ENCODE peak calls at places on chromosomes 12 and 14, in nine cellular contexts. One of them, this sample, is unnamed.

GRCh38 chr12:124992874-124993567 is 424 bp upstream of the BRI3BP start:
- DNase-seq in CD8-positive, alpha-beta T cell: peak; percentile 81
- DNase-seq in tibial nerve: no peak
- DNase-seq in fibroblast of lung: peak; percentile 49
- DNase-seq in upper lobe of right lung: no peak
- DNase-seq in IMR-90: peak; percentile 24
- DNase-seq in A549: peak; percentile 97
- DNase-seq in heart left ventricle: no peak
- DNase-seq in tibial artery: no peak
- DNase-seq in this sample: peak; percentile 80

GRCh38 chr14:36941783-36942521 is 230.5 kb downstream of the SLC25A21 start:
- DNase-seq in IMR-90: peak; percentile 64
- DNase-seq in A549: peak; percentile 75
- DNase-seq in tibial artery: peak; percentile 59
- DNase-seq in heart left ventricle: peak; percentile 48
- DNase-seq in fibroblast of lung: peak; percentile 56
- DNase-seq in upper lobe of right lung: peak; percentile 84
- DNase-seq in tibial nerve: peak; percentile 86
- DNase-seq in CD8-positive, alpha-beta T cell: peak; percentile 48
- DNase-seq in this sample: peak; percentile 77

GRCh38 chr12:51751657-51752056 is 96.9 kb downstream of the FIGNL2 start:
- DNase-seq in tibial artery: peak; percentile 49
- DNase-seq in tibial nerve: peak; percentile 62
- DNase-seq in heart left ventricle: no peak
- DNase-seq in CD8-positive, alpha-beta T cell: no peak
- DNase-seq in fibroblast of lung: no peak
- DNase-seq in upper lobe of right lung: no peak
- DNase-seq in A549: no peak
- DNase-seq in IMR-90: peak; percentile 11
- DNase-seq in this sample: no peak

GRCh38 chr12:62873116-62873825 is 61.7 kb downstream of the PPM1H start:
- DNase-seq in tibial artery: no peak
- DNase-seq in tibial nerve: no peak
- DNase-seq in fibroblast of lung: no peak
- DNase-seq in heart left ventricle: no peak
- DNase-seq in upper lobe of right lung: no peak
- DNase-seq in A549: no peak
- DNase-seq in IMR-90: no peak
- DNase-seq in CD8-positive, alpha-beta T cell: no peak
- DNase-seq in this sample: no peak

GRCh38 chr14:100239200-100239839 is 376 bp downstream of the YY1 start:
- DNase-seq in fibroblast of lung: no peak
- DNase-seq in upper lobe of right lung: peak; percentile 73
- DNase-seq in A549: no peak
- DNase-seq in tibial nerve: no peak
- DNase-seq in heart left ventricle: peak; percentile 45
- DNase-seq in tibial artery: no peak
- DNase-seq in IMR-90: no peak
- DNase-seq in CD8-positive, alpha-beta T cell: peak; percentile 59
- DNase-seq in this sample: no peak

GRCh38 chr12:105499223-105499622 is 168.7 kb downstream of the C12orf75 start:
- DNase-seq in tibial nerve: no peak
- DNase-seq in CD8-positive, alpha-beta T cell: no peak
- DNase-seq in upper lobe of right lung: no peak
- DNase-seq in IMR-90: no peak
- DNase-seq in fibroblast of lung: no peak
- DNase-seq in tibial artery: no peak
- DNase-seq in A549: no peak
- DNase-seq in heart left ventricle: no peak
- DNase-seq in this sample: no peak

GRCh38 chr14:78424311-78424710 is 254.1 kb downstream of the NRXN3 start:
- DNase-seq in tibial nerve: no peak
- DNase-seq in CD8-positive, alpha-beta T cell: no peak
- DNase-seq in tibial artery: no peak
- DNase-seq in fibroblast of lung: no peak
- DNase-seq in IMR-90: no peak
- DNase-seq in heart left ventricle: no peak
- DNase-seq in A549: no peak
- DNase-seq in upper lobe of right lung: no peak
- DNase-seq in this sample: no peak

GRCh38 chr12:58206876-58207275 is 265.5 kb downstream of the ATP23 start:
- DNase-seq in A549: no peak
- DNase-seq in heart left ventricle: no peak
- DNase-seq in tibial nerve: no peak
- DNase-seq in upper lobe of right lung: no peak
- DNase-seq in IMR-90: no peak
- DNase-seq in CD8-positive, alpha-beta T cell: no peak
- DNase-seq in fibroblast of lung: no peak
- DNase-seq in tibial artery: no peak
- DNase-seq in this sample: no peak

GRCh38 chr12:795305-795704 is 42.9 kb downstream of the WNK1 start:
- DNase-seq in fibroblast of lung: no peak
- DNase-seq in CD8-positive, alpha-beta T cell: no peak
- DNase-seq in upper lobe of right lung: no peak
- DNase-seq in heart left ventricle: no peak
- DNase-seq in IMR-90: no peak
- DNase-seq in A549: no peak
- DNase-seq in tibial nerve: no peak
- DNase-seq in tibial artery: no peak
- DNase-seq in this sample: no peak

GRCh38 chr14:90518941-90519256 is 122.1 kb downstream of the CALM1 start:
- DNase-seq in tibial artery: no peak
- DNase-seq in IMR-90: peak; percentile 11
- DNase-seq in CD8-positive, alpha-beta T cell: peak; percentile 64
- DNase-seq in A549: peak; percentile 46
- DNase-seq in tibial nerve: no peak
- DNase-seq in heart left ventricle: peak; percentile 25
- DNase-seq in upper lobe of right lung: no peak
- DNase-seq in fibroblast of lung: no peak
- DNase-seq in this sample: peak; percentile 51

GRCh38 chr12:6237830-6238229 is 37.6 kb downstream of the CD9 start:
- DNase-seq in upper lobe of right lung: no peak
- DNase-seq in CD8-positive, alpha-beta T cell: no peak
- DNase-seq in tibial nerve: no peak
- DNase-seq in heart left ventricle: no peak
- DNase-seq in IMR-90: no peak
- DNase-seq in A549: no peak
- DNase-seq in fibroblast of lung: no peak
- DNase-seq in tibial artery: no peak
- DNase-seq in this sample: no peak

GRCh38 chr14:45133683-45134050 is 614 bp downstream of the FKBP3 start:
- DNase-seq in tibial nerve: no peak
- DNase-seq in A549: no peak
- DNase-seq in upper lobe of right lung: no peak
- DNase-seq in IMR-90: no peak
- DNase-seq in heart left ventricle: no peak
- DNase-seq in tibial artery: no peak
- DNase-seq in CD8-positive, alpha-beta T cell: no peak
- DNase-seq in fibroblast of lung: no peak
- DNase-seq in this sample: no peak

GRCh38 chr14:45135181-45135580 is 549 bp upstream of the FANCM start:
- DNase-seq in heart left ventricle: no peak
- DNase-seq in CD8-positive, alpha-beta T cell: no peak
- DNase-seq in fibroblast of lung: peak; percentile 57
- DNase-seq in tibial nerve: peak; percentile 7
- DNase-seq in tibial artery: no peak
- DNase-seq in upper lobe of right lung: no peak
- DNase-seq in IMR-90: peak; percentile 43
- DNase-seq in A549: no peak
- DNase-seq in this sample: no peak

GRCh38 chr14:45135659-45136314 is at the start of gene FANCM:
- DNase-seq in tibial nerve: peak; percentile 97
- DNase-seq in heart left ventricle: peak; percentile 94
- DNase-seq in CD8-positive, alpha-beta T cell: peak; percentile 86
- DNase-seq in IMR-90: peak; percentile 98
- DNase-seq in fibroblast of lung: peak; percentile 97
- DNase-seq in upper lobe of right lung: peak; percentile 83
- DNase-seq in A549: peak; percentile 98
- DNase-seq in tibial artery: peak; percentile 93
- DNase-seq in this sample: peak; percentile 96

GRCh38 chr14:45128963-45129629 is 5.2 kb downstream of the FKBP3 start:
- DNase-seq in upper lobe of right lung: no peak
- DNase-seq in heart left ventricle: no peak
- DNase-seq in fibroblast of lung: no peak
- DNase-seq in IMR-90: no peak
- DNase-seq in tibial artery: no peak
- DNase-seq in CD8-positive, alpha-beta T cell: no peak
- DNase-seq in tibial nerve: no peak
- DNase-seq in A549: no peak
- DNase-seq in this sample: no peak

DNA sequence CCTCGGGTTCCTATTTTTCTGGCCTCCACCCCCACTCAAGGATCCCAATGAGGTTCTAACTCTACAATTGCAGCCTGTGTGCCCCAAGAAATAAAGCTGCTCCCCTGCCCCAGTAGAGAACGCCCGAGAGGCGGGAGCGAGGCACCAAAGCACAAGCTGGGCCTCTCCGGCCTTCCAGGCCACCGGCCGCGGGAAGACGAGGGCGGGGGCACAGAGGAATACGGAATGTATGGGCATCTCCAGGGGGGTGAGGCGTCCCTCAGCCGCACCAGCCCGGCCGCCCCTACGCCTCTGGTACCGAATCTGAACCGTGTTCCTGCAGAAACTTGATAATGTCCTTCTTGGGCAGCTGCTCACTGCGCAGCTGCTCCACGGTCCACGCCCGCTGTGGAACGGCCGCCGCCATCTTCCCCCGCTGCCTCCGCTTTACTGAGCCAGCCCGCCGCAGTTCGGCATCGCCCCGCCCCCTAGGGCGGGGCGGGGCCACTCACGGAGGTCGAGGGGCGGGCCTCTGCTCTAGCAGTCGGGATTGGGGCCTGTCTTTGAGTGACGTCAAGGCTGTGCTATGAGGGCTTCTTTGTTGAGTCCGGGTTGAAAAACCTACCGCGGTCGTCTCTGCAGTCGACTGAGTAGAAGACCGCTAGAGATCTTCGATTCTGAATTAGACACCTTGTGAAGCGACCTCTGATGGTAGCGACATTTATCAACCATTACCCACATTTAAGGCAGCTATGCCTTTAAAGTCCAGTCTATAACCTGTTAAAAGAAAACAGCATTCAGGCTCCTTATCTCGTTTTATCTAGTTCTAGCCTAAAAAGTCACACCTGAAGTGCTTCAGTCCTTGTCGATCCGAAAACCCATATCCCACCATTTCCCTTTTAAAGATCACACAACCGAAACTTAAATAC is at the start of gene FKBP3:
- DNase-seq in tibial nerve: peak; percentile 96
- DNase-seq in IMR-90: peak; percentile 99
- DNase-seq in A549: peak; percentile 99
- DNase-seq in tibial artery: peak; percentile 99
- DNase-seq in CD8-positive, alpha-beta T cell: peak; percentile 96
- DNase-seq in fibroblast of lung: peak; percentile 99
- DNase-seq in heart left ventricle: peak; percentile 98
- DNase-seq in upper lobe of right lung: peak; percentile 97
- DNase-seq in this sample: peak; percentile 97
- TF ChIP-seq CTCF in tibial nerve: peak; percentile 33
- TF ChIP-seq CTCF in IMR-90: peak; percentile 16
- TF ChIP-seq CTCF in A549: peak; percentile 37
- TF ChIP-seq CTCF in tibial artery: no peak
- TF ChIP-seq CTCF in CD8-positive, alpha-beta T cell: no peak
- TF ChIP-seq CTCF in fibroblast of lung: no peak
- TF ChIP-seq CTCF in heart left ventricle: peak; percentile 38
- TF ChIP-seq CTCF in upper lobe of right lung: no peak
- TF ChIP-seq CTCF in this sample: no peak

DNA sequence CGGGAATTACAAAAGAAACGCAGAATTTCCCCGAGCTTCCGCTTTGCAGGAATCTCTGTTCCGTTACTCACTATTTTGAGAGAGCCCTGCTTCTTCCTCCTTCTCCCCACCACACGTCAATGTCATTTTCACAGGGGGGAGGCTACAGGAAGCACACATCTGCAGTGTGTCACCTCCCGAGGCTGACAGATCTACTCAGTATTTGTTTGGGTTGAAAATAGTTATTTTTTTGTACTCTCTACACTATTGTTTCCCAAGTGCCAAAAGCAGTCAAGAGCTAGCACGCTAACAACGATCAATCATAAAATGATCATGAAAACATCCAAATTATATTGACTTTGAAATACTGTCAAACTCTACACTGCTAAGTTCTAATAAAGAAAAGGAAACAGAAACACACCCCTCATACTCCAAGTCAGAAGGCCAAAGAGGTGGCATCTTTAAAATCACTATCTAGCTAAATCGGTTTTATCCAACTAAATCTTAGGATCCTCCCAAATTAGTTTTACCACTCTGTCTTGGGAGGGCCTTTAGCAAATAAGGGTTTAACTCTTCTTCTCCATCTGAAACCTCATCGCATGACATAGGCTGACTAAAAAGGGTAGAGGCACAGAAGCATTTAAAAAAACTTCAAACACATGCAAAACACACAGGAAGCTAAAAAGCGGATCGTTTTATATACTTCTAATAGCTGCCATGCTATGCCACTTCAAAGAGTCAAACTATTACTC is 51.8 kb downstream of the FOXN3 start:
- DNase-seq in upper lobe of right lung: no peak
- DNase-seq in fibroblast of lung: peak; percentile 33
- DNase-seq in heart left ventricle: no peak
- DNase-seq in tibial artery: peak; percentile 33
- DNase-seq in CD8-positive, alpha-beta T cell: peak; percentile 64
- DNase-seq in A549: no peak
- DNase-seq in IMR-90: peak; percentile 59
- DNase-seq in tibial nerve: no peak
- DNase-seq in this sample: peak; percentile 31
- H3K4me1 ChIP-seq in upper lobe of right lung: peaks cover 34% of the 10 kb centered on the region
- H3K4me1 ChIP-seq in fibroblast of lung: no peaks in the 10 kb centered on the region
- H3K4me1 ChIP-seq in heart left ventricle: peaks cover 34% of the 10 kb centered on the region
- H3K4me1 ChIP-seq in tibial artery: peaks cover 64% of the 10 kb centered on the region
- H3K4me1 ChIP-seq in CD8-positive, alpha-beta T cell: peaks cover 35% of the 10 kb centered on the region
- H3K4me1 ChIP-seq in A549: peaks cover 5% of the 10 kb centered on the region
- H3K4me1 ChIP-seq in IMR-90: peaks cover 6% of the 10 kb centered on the region
- H3K4me1 ChIP-seq in tibial nerve: peaks cover 22% of the 10 kb centered on the region
- H3K4me1 ChIP-seq in this sample: peaks cover 52% of the 10 kb centered on the region

DNA sequence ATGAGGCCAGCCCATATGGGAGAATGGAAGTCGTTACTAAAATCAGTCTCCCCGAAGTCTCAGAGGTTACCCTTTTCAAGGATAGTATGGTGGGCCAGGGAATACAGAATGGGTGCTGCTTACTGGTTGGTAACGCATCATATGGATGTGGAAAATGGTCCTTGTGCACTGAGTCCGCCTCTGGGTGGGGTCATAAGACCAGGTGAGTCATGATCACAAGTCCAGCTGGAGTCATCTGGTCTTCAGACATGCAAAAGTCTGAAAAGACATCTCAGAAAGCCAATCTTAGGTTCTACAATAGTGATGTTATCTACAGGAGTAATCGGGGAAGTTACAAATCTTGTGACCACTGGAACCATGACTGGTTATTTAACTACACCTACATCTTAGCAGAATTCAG is 71.9 kb upstream of the TCL1B start:
- DNase-seq in IMR-90: no peak
- DNase-seq in tibial nerve: no peak
- DNase-seq in A549: peak; percentile 6
- DNase-seq in heart left ventricle: no peak
- DNase-seq in CD8-positive, alpha-beta T cell: no peak
- DNase-seq in upper lobe of right lung: no peak
- DNase-seq in tibial artery: no peak
- DNase-seq in fibroblast of lung: no peak
- DNase-seq in this sample: no peak
- TF ChIP-seq CTCF in IMR-90: no peak
- TF ChIP-seq CTCF in tibial nerve: no peak
- TF ChIP-seq CTCF in A549: no peak
- TF ChIP-seq CTCF in heart left ventricle: no peak
- TF ChIP-seq CTCF in CD8-positive, alpha-beta T cell: no peak
- TF ChIP-seq CTCF in upper lobe of right lung: no peak
- TF ChIP-seq CTCF in tibial artery: no peak
- TF ChIP-seq CTCF in fibroblast of lung: no peak
- TF ChIP-seq CTCF in this sample: no peak

GRCh38 chr12:2270846-2271245 is 218.1 kb downstream of the CACNA1C start:
- DNase-seq in upper lobe of right lung: no peak
- DNase-seq in IMR-90: no peak
- DNase-seq in heart left ventricle: no peak
- DNase-seq in A549: no peak
- DNase-seq in CD8-positive, alpha-beta T cell: no peak
- DNase-seq in tibial artery: no peak
- DNase-seq in fibroblast of lung: no peak
- DNase-seq in tibial nerve: no peak
- DNase-seq in this sample: no peak
- H3K4me1 ChIP-seq in upper lobe of right lung: peaks cover 6% of the 10 kb centered on the region
- H3K4me1 ChIP-seq in IMR-90: peaks cover 30% of the 10 kb centered on the region
- H3K4me1 ChIP-seq in heart left ventricle: peaks cover 24% of the 10 kb centered on the region
- H3K4me1 ChIP-seq in A549: no peaks in the 10 kb centered on the region
- H3K4me1 ChIP-seq in CD8-positive, alpha-beta T cell: no peaks in the 10 kb centered on the region
- H3K4me1 ChIP-seq in tibial artery: peaks cover 68% of the 10 kb centered on the region
- H3K4me1 ChIP-seq in fibroblast of lung: peaks cover 37% of the 10 kb centered on the region
- H3K4me1 ChIP-seq in tibial nerve: peaks cover 10% of the 10 kb centered on the region
- H3K4me1 ChIP-seq in this sample: no peaks in the 10 kb centered on the region

This sample was measured in stomach.